ENCODE peak calls at places on chromosomes 5 and 9, in seven cellular contexts. E, V, F, N, T, L and A are unnamed samples.

GRCh38 chr9:100216178-100216787 is 117.2 kb downstream of the INVS start:
- DNase-seq in E (peak; percentile 45), V (peak; percentile 73), F (peak; percentile 65), N (peak; percentile 86), T (peak; percentile 73), L (peak; percentile 62), A (peak; percentile 85)

GRCh38 chr5:107285772-107286171 is 385.0 kb downstream of the EFNA5 start:
- DNase-seq in E (no peak), V (no peak), F (no peak), N (no peak), T (no peak), L (no peak), A (no peak)

GRCh38 chr5:171966270-171966669 is 40.2 kb downstream of the FBXW11 start:
- DNase-seq in E (no peak), V (no peak), F (no peak), N (no peak), T (peak; percentile 29), L (no peak), A (no peak)

GRCh38 chr5:112492291-112492690 is 73.2 kb upstream of the EPB41L4A start:
- DNase-seq in E (peak; percentile 23), V (peak; percentile 74), F (no peak), N (peak; percentile 88), T (peak; percentile 63), L (peak; percentile 28), A (peak; percentile 55)

GRCh38 chr5:59768204-59769040 is 125.1 kb downstream of the PDE4D start:
- DNase-seq in E (peak; percentile 33), V (peak; percentile 74), F (peak; percentile 66), N (peak; percentile 81), T (no peak), L (peak; percentile 81), A (peak; percentile 80)

GRCh38 chr9:104858271-104858670 is 69.7 kb downstream of the ABCA1 start:
- DNase-seq in E (peak; percentile 75), V (no peak), F (no peak), N (no peak), T (no peak), L (peak; percentile 39), A (peak; percentile 54)

GRCh38 chr5:91103353-91104061 is 279.6 kb downstream of the ARRDC3 start:
- DNase-seq in E (peak; percentile 26), V (no peak), F (peak; percentile 63), N (no peak), T (no peak), L (no peak), A (peak; percentile 76)

GRCh38 chr9:33287087-33287490 is 3.2 kb upstream of the NFX1 start:
- DNase-seq in E (peak; percentile 75), V (peak; percentile 63), F (peak; percentile 61), N (peak; percentile 85), T (peak; percentile 83), L (peak; percentile 75), A (peak; percentile 86)

GRCh38 chr5:171395042-171395441 is 7.4 kb downstream of the NPM1 start:
- DNase-seq in E (no peak), V (no peak), F (no peak), N (no peak), T (no peak), L (no peak), A (no peak)

GRCh38 chr5:36877667-36878420 is 1.3 kb downstream of the NIPBL start:
- DNase-seq in E (peak; percentile 37), V (no peak), F (no peak), N (peak; percentile 31), T (peak; percentile 54), L (peak; percentile 48), A (peak; percentile 31)

GRCh38 chr5:149730620-149731331 is 666 bp downstream of the PPARGC1B start:
- DNase-seq in E (no peak), V (peak; percentile 50), F (peak; percentile 71), N (peak; percentile 75), T (peak; percentile 75), L (peak; percentile 31), A (peak; percentile 14)

GRCh38 chr5:78626009-78626571 is 22.5 kb downstream of the LHFPL2 start:
- DNase-seq in E (peak; percentile 57), V (no peak), F (no peak), N (no peak), T (no peak), L (no peak), A (no peak)

GRCh38 chr5:7146886-7147285 is 249.1 kb upstream of the ADCY2 start:
- DNase-seq in E (no peak), V (no peak), F (no peak), N (peak; percentile 65), T (no peak), L (no peak), A (no peak)

GRCh38 chr5:75265731-75266130 is 29.1 kb upstream of the ANKRD31 start:
- DNase-seq in E (peak; percentile 53), V (no peak), F (no peak), N (peak; percentile 80), T (peak; percentile 2), L (peak; percentile 55), A (peak; percentile 53)

GRCh38 chr9:71783120-71783523 is 14.8 kb upstream of the CEMIP2 start:
- DNase-seq in E (peak; percentile 19), V (peak; percentile 29), F (no peak), N (no peak), T (peak; percentile 75), L (no peak), A (no peak)

GRCh38 chr9:95494416-95495371 is 22.1 kb downstream of the PTCH1 start:
- DNase-seq in E (no peak), V (peak; percentile 67), F (no peak), N (peak; percentile 70), T (peak; percentile 98), L (peak; percentile 56), A (no peak)

GRCh38 chr5:137264573-137264972 is 234.6 kb downstream of the SPOCK1 start:
- DNase-seq in E (peak; percentile 57), V (no peak), F (no peak), N (no peak), T (no peak), L (peak; percentile 35), A (peak; percentile 49)

GRCh38 chr5:173237821-173238220 is 2.8 kb upstream of the NKX2-5 start:
- DNase-seq in E (no peak), V (no peak), F (no peak), N (peak; percentile 57), T (no peak), L (no peak), A (no peak)

GRCh38 chr9:37997636-37998374 is 71.2 kb downstream of the SHB start:
- DNase-seq in E (no peak), V (no peak), F (no peak), N (no peak), T (no peak), L (peak; percentile 49), A (no peak)

GRCh38 chr5:142070000-142070399 is 38.6 kb upstream of the NDFIP1 start:
- DNase-seq in E (no peak), V (no peak), F (no peak), N (no peak), T (no peak), L (no peak), A (no peak)

DNA sequence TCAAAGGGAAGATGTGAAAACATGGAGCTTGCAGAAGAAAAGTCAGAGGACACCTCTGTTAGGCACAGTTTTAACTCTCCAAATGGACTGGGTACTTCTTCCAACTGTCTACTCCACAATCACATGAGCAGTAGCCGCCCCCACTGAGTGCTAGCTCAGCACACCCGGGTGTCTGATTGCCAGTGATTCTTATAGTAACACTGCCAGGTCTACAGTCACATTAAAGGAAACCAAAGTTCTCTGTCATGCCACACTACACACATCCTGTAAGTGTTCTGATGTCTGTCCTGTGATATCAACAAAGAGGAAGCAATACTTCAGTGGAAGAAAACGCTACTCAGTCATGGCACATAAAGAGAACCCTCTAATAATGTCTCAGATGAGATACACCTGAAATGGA is at the start of gene HAVCR2:
- DNase-seq in E (no peak), V (peak; percentile 21), F (no peak), N (no peak), T (peak; percentile 85), L (no peak), A (no peak)
- H3K4me3 ChIP-seq in E (no peak within 1 kb of the TSS), V (no peak within 1 kb of the TSS), F (no peak within 1 kb of the TSS), N (no peak within 1 kb of the TSS), T (peak within 1 kb of the TSS; percentile 63), L (no peak within 1 kb of the TSS), A (no peak within 1 kb of the TSS)

GRCh38 chr9:124754289-124754688 is 16.8 kb downstream of the NR6A1 start:
- DNase-seq in E (peak; percentile 55), V (no peak), F (no peak), N (no peak), T (peak; percentile 25), L (peak; percentile 33), A (peak; percentile 53)
- TF ChIP-seq CTCF in E (peak; percentile 64), V (no peak), F (no peak), N (peak; percentile 70), T (peak; percentile 83), L (peak; percentile 68), A (peak; percentile 53)

GRCh38 chr9:93183663-93184438 is at the start of gene WNK2:
- DNase-seq in E (no peak), V (peak; percentile 73), F (no peak), N (peak; percentile 64), T (peak; percentile 57), L (no peak), A (peak; percentile 9)
- H3K4me3 ChIP-seq in E (no peak within 1 kb of the TSS), V (no peak within 1 kb of the TSS), F (peak within 1 kb of the TSS; percentile 32), N (peak within 1 kb of the TSS; percentile 74), T (peak within 1 kb of the TSS; percentile 70), L (peak within 1 kb of the TSS; percentile 18), A (no peak within 1 kb of the TSS)

DNA sequence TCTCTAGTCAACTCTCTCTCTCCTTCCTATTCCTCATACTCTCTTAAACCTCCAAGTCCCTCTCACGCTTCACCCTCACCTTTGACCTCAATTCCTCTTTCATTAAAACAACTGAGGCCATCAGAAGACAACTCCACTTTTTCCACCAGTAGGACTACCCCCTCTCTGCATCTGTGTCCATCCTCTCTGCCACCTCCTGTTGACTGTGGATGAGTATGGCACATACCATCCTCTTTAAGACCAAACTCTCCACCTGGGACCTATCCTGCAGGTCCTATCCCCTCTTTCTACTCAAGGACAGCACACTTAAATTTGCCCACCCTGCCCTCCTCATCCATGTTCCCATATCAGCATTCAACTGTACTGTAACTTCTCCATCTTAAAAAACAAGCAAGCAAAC is 89.2 kb downstream of the FOXD1 start:
- DNase-seq in E (no peak), V (no peak), F (no peak), N (no peak), T (no peak), L (no peak), A (no peak)
- TF ChIP-seq CTCF in E (no peak), V (no peak), F (no peak), N (peak; percentile 28), T (no peak), L (no peak), A (no peak)